ENCODE peak calls at places on chromosome 6, in four cellular contexts. N is AG09309, F is ascending aorta, A is mucosa of descending colon. P is an unnamed sample.

GRCh38 chr6:3201388-3201787 is 26.1 kb downstream of the TUBB2B start:
- DNase-seq in N (no peak), F (no peak), A (no peak), P (no peak)

GRCh38 chr6:133632906-133633305 is 256.0 kb upstream of the TCF21 start:
- DNase-seq in N (no peak), F (no peak), A (no peak), P (no peak)

GRCh38 chr6:138570716-138571020 is 71.4 kb upstream of the NHSL1 start:
- DNase-seq in N (no peak), F (no peak), A (no peak), P (no peak)

GRCh38 chr6:84222426-84222825 is 5.0 kb downstream of the CEP162 start:
- DNase-seq in N (no peak), F (no peak), A (no peak), P (no peak)

GRCh38 chr6:29679962-29680361 is 990 bp downstream of the ZFP57 start:
- DNase-seq in N (no peak), F (no peak), A (no peak), P (no peak)

GRCh38 chr6:15335916-15336315 is 90.0 kb downstream of the JARID2 start:
- DNase-seq in N (no peak), F (no peak), A (no peak), P (no peak)

GRCh38 chr6:78483141-78483540 is 384.2 kb upstream of the IRAK1BP1 start:
- DNase-seq in N (no peak), F (no peak), A (no peak), P (no peak)

GRCh38 chr6:135012764-135013163 is 41.9 kb downstream of the HBS1L start:
- DNase-seq in N (peak), F (no peak), A (no peak), P (peak)

GRCh38 chr6:132194529-132194928 is 206.7 kb downstream of the MOXD1 start:
- DNase-seq in N (no peak), F (no peak), A (no peak), P (no peak)

GRCh38 chr6:23656257-23656731 is 469.7 kb upstream of the NRSN1 start:
- DNase-seq in N (no peak), F (no peak), A (no peak), P (no peak)

GRCh38 chr6:143772110-143772509 is 71.0 kb upstream of the LTV1 start:
- DNase-seq in N (no peak), F (no peak), A (no peak), P (peak)

GRCh38 chr6:36459483-36459882 is 16.7 kb downstream of the KCTD20 start:
- DNase-seq in N (no peak), F (no peak), A (no peak), P (no peak)

GRCh38 chr6:143973097-143973979 is 34.7 kb downstream of the PLAGL1 start:
- DNase-seq in N (no peak), F (no peak), A (no peak), P (no peak)

GRCh38 chr6:122829456-122829855 is 40.4 kb downstream of the SMPDL3A start:
- DNase-seq in N (no peak), F (no peak), A (no peak), P (no peak)

GRCh38 chr6:134826889-134827737 is 122.8 kb downstream of the ALDH8A1 start:
- DNase-seq in N (peak), F (peak), A (peak), P (peak)

GRCh38 chr6:25311251-25311910 is 32.2 kb downstream of the CARMIL1 start:
- DNase-seq in N (peak), F (no peak), A (no peak), P (peak)

GRCh38 chr6:15476631-15477380 is 186.0 kb downstream of the DTNBP1 start:
- DNase-seq in N (no peak), F (no peak), A (no peak), P (no peak)

GRCh38 chr6:88013554-88013953 is 34.1 kb upstream of the SPACA1 start:
- DNase-seq in N (no peak), F (no peak), A (no peak), P (no peak)
- TF ChIP-seq CTCF in N (peak), F (no peak), A (no peak), P (no peak)

GRCh38 chr6:116102856-116103255 is 2.2 kb downstream of the NT5DC1 start:
- DNase-seq in N (no peak), F (no peak), A (no peak), P (no peak)
- H3K4me3 ChIP-seq in N (no peak), F (peak), A (no peak), P (no peak)

GRCh38 chr6:168565112-168565511 is 124.1 kb downstream of the SMOC2 start:
- DNase-seq in N (no peak), F (no peak), A (no peak), P (no peak)

GRCh38 chr6:168560126-168560525 is 119.1 kb downstream of the SMOC2 start:
- DNase-seq in N (no peak), F (no peak), A (no peak), P (no peak)

GRCh38 chr6:168559574-168560098 is 118.7 kb downstream of the SMOC2 start:
- DNase-seq in N (no peak), F (no peak), A (no peak), P (no peak)

GRCh38 chr6:168562576-168563151 is 121.7 kb downstream of the SMOC2 start:
- DNase-seq in N (no peak), F (no peak), A (no peak), P (no peak)

GRCh38 chr6:168563656-168564055 is 122.7 kb downstream of the SMOC2 start:
- DNase-seq in N (no peak), F (no peak), A (no peak), P (no peak)
- TF ChIP-seq CTCF in N (no peak), F (no peak), A (no peak), P (no peak)

DNA sequence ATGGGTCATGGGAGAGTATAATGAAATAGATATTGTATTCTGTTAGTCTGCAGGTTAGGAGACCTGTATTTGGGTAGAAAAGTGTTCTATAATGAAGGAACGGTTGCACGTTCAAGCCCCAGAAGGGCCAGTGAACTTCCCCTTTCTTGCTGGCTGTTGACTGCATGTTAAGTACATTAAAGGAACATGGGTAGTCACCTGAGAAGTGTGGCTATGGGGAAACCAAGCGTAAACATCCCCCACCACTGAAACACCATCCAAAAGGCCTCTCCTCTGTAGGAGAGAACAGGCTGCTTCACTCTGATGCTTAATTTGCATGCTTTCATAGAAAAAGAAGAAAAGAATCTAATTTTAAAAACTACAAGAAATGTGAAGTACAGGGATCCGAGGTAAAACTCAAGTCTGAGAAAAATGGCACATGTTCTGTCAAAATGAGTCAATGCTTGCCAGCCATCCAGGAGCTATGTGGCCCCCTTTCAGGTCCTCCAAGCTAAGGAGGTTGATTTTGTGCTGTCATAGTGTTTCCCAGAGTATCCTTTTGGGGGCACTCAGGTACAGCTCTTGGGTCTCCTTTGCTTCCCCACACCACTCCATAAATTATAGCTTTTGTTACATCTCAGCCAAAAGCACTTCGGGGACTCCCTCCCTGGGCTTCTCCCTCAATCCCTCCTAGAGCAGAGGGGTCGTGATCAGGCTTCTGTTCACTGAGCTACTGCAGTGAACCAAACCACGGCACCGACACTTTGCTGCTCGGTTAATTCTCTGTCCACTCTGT is 283.7 kb upstream of the AGPAT4 start:
- DNase-seq in N (no peak), F (no peak), A (no peak), P (no peak)
- H3K4me3 ChIP-seq in N (no peak), F (no peak), A (no peak), P (no peak)

GRCh38 chr6:115667478-115667996 is 393.2 kb downstream of the FRK start:
- DNase-seq in N (no peak), F (no peak), A (no peak), P (no peak)
- TF ChIP-seq CTCF in N (no peak), F (no peak), A (no peak), P (no peak)

DNA sequence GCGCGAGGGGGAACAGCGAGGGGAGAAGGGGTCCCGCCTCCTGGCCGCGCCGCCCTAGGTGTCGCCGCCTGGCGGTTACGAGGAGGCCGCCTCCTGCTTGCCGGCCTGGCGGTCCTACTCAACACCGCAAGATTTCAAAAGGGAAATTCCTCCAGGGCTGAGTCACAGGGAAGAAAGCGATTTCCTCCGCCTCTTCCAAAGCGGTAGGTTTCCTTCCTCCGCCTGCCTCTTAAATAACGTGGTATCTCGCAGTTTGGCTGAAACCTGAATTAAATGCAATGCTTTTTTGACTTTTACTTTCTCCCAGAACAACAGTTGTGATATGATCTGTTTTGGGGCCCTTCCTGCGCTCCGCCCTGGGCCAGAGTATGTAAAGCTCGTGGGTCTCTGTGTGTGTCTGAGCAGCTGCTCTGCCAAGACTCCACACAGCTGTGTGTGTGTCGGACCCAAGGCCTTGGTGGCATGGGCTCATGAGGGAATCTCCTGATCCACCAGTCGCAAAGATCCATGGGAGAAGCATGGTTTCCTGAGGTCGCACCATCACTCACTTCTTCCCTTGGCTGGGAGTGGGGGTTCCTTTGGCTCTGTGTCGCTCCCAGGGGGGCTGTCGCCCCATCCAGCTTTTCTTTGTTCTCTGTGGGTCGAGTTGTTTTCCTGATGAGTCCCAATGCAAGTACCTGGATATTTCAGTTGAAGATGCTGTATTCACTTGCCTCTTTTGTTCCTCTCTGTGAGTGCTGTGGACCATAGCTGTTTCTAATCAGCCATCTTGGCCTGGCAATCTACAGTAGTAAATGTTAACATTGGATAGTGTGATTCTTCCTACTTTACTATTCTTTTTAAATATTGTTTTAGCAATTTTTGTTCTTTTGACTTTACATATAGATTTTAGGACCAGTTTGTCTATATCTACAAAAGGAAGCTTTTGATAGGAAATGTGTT is 31.6 kb upstream of the NOTCH4 start:
- DNase-seq in N (peak), F (no peak), A (peak), P (peak)
- H3K4me3 ChIP-seq in N (peak), F (peak), A (no peak), P (peak)

DNA sequence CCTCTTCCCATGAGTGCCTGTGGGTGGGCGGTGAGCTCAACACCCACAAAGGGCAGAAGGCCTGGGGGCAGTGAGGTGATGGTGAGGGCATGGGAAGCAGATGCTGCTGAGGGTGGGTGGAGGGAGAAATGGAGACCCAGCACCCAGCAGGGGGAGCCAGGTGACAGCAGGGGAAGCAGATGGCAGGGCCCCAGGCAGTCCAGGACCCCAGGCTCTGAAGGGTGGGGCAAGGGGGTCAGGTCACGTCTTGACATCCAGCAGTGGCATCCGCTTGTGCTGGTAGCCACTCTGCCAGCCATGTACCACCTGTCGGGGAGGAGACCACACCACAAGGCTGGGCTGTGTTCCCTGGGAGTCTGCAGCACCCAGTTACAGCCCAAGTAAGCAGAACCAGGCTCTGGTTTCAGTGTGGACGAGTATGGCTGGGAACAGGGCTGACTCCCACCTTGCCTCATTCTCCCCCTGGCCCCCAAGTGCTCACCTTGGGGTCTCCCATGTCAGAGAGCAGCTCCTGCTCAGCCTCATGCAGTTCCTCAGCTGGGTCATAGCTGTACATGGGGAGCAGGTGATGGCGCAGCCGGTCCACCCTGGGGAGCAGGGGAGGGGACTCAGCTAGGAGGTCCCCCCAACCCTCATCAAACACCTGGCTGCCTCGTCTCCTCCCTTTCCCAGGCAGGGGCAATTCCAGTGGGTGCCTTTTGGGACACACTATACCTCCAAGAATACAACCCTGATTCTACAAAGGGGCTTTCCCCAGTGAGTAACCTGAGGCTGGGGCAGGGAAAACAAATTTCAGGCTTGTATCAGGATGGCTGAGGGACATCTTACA is 2.0 kb downstream of the SMIM29 start:
- DNase-seq in N (no peak), F (no peak), A (peak), P (peak)
- TF ChIP-seq CTCF in N (peak), F (peak), A (no peak), P (peak)

P was measured in fibroblast of mammary gland.